ENCODE peak calls at places on chromosomes 3 and 15, in ten cellular contexts. L is AG09309, Z is transverse colon, Y is HL-60, S is foreskin fibroblast, I is coronary artery, R is stomach, U is endodermal cell, N is BJ, P is ascending aorta. E is an unnamed sample.

GRCh38 chr3:52392216-52392930 is 52.5 kb downstream of the SEMA3G start:
- DNase-seq in L (no peak), Z (no peak), Y (no peak), S (no peak), I (no peak), R (no peak), U (no peak), N (no peak), P (no peak), E (no peak)

GRCh38 chr3:13581485-13582365 is 32.8 kb downstream of the FBLN2 start:
- DNase-seq in L (no peak), Z (no peak), Y (no peak), S (no peak), I (no peak), R (no peak), U (peak; percentile 41), N (no peak), P (no peak), E (no peak)

GRCh38 chr15:45187894-45188830 is at the start of gene SHF:
- DNase-seq in L (no peak), Z (peak; percentile 71), Y (no peak), S (no peak), I (no peak), R (peak; percentile 65), U (peak; percentile 86), N (no peak), P (peak; percentile 86), E (peak; percentile 91)

GRCh38 chr15:42608110-42608531 is 32.7 kb downstream of the STARD9 start:
- DNase-seq in L (no peak), Z (peak; percentile 22), Y (peak; percentile 97), S (no peak), I (no peak), R (no peak), U (no peak), N (no peak), P (no peak), E (peak; percentile 33)

GRCh38 chr3:71070497-71071465 is 512.7 kb downstream of the FOXP1 start:
- DNase-seq in L (no peak), Z (no peak), Y (no peak), S (no peak), I (no peak), R (no peak), U (no peak), N (no peak), P (no peak), E (no peak)

GRCh38 chr15:89150762-89151305 is 62.6 kb downstream of the ABHD2 start:
- DNase-seq in L (no peak), Z (no peak), Y (peak; percentile 66), S (no peak), I (no peak), R (peak; percentile 56), U (no peak), N (no peak), P (no peak), E (no peak)

GRCh38 chr3:62312201-62312600 is 61.1 kb downstream of the FEZF2 start:
- DNase-seq in L (no peak), Z (no peak), Y (no peak), S (no peak), I (no peak), R (no peak), U (no peak), N (no peak), P (no peak), E (no peak)

GRCh38 chr3:11530153-11530721 is 113.5 kb downstream of the VGLL4 start:
- DNase-seq in L (peak; percentile 97), Z (no peak), Y (no peak), S (peak; percentile 75), I (no peak), R (no peak), U (no peak), N (peak; percentile 80), P (peak; percentile 82), E (no peak)

GRCh38 chr15:72826611-72827010 is 43.1 kb upstream of the ADPGK start:
- DNase-seq in L (no peak), Z (no peak), Y (no peak), S (no peak), I (peak; percentile 58), R (no peak), U (no peak), N (no peak), P (no peak), E (no peak)

GRCh38 chr15:76576526-76577279 is 240.1 kb downstream of the ISL2 start:
- DNase-seq in L (no peak), Z (peak; percentile 84), Y (no peak), S (peak; percentile 44), I (peak; percentile 84), R (peak; percentile 90), U (no peak), N (no peak), P (peak; percentile 84), E (no peak)

GRCh38 chr15:41501191-41501917 is 7.7 kb downstream of the ITPKA start:
- DNase-seq in L (no peak), Z (no peak), Y (no peak), S (no peak), I (no peak), R (no peak), U (peak; percentile 81), N (no peak), P (no peak), E (peak; percentile 73)

GRCh38 chr3:54527953-54528352 is 399.9 kb downstream of the LRTM1 start:
- DNase-seq in L (peak; percentile 3), Z (no peak), Y (no peak), S (no peak), I (no peak), R (no peak), U (no peak), N (peak; percentile 7), P (no peak), E (no peak)

DNA sequence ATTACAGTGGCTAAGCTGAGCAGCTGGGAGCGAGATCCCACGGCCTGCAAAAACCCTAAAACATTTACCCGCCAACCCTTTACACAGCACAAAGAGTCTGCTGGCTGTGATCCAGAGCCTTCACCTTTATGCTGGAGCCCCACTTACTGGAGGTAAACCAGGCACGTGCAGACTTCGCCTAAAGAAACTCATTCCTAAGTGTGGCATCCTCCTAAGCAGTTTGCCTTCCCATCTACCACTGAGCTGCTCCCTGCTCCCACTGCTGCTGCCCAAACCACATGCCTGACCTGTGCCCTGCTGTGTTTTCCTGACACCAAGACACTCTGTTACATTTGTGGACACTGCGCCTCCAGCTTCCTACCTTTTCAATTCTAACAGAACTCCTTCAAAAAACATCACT is 53.0 kb downstream of the CHSY1 start:
- DNase-seq in L (no peak), Z (no peak), Y (no peak), S (peak; percentile 38), I (no peak), R (no peak), U (peak; percentile 51), N (no peak), P (no peak), E (no peak)
- H3K4me3 ChIP-seq in L (no peak overlapping the region), Z (no peak overlapping the region), Y (no peak overlapping the region), S (peak overlapping the region; percentile 5), I (peak overlapping the region; percentile 29), R (no peak overlapping the region), U (no peak overlapping the region), N (no peak overlapping the region), P (no peak overlapping the region), E (no peak overlapping the region)

GRCh38 chr3:42189071-42189470 is 76.9 kb downstream of the CCK start:
- DNase-seq in L (no peak), Z (no peak), Y (no peak), S (no peak), I (no peak), R (no peak), U (no peak), N (no peak), P (peak; percentile 49), E (no peak)

GRCh38 chr3:42189746-42190145 is 76.2 kb downstream of the CCK start:
- DNase-seq in L (no peak), Z (no peak), Y (no peak), S (peak; percentile 11), I (no peak), R (peak; percentile 58), U (no peak), N (no peak), P (peak; percentile 53), E (no peak)

GRCh38 chr3:42191443-42191747 is 74.6 kb downstream of the CCK start:
- DNase-seq in L (no peak), Z (no peak), Y (no peak), S (no peak), I (no peak), R (no peak), U (no peak), N (no peak), P (peak; percentile 38), E (no peak)

GRCh38 chr3:42192334-42193200 is 73.4 kb downstream of the CCK start:
- DNase-seq in L (no peak), Z (no peak), Y (peak; percentile 74), S (peak; percentile 14), I (no peak), R (no peak), U (no peak), N (no peak), P (peak; percentile 18), E (no peak)

DNA sequence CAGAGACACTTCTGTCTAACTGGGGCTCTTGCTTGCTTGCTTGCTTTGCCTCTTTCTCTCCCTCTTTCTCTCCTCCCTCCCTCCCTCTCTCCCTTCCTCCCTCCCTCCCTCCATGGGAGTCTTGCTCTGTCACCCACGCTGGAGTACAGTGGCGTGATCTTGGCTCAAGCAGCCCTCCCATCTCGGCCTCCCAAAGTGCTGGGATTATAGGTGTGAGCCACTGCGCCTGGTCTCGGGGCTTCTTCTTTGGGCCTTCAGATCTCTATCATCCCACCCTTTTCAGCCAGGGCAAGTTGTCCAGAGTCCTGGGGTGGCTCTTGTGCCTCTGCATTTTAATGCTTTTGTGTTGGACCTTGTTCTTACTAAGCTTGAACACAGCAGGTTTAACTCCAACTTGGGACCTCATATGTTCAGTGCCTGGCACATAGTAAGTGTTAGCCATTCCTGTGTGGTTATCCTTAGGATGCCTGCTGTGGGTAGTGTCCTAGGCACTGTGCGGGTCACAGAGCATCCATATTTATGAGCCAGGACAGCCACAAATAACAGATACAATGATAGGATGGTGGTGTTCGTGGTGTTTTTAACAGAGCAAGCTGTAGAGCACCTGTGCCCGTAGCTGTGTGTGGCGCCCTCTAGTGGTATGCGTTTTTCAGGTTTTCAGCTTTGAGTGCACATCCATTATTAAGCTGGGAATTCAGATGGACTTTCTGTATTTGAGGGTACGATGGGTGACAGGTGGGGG is 75.1 kb downstream of the CCK start:
- DNase-seq in L (no peak), Z (peak; percentile 78), Y (peak; percentile 45), S (peak; percentile 46), I (no peak), R (peak; percentile 83), U (peak; percentile 93), N (no peak), P (peak; percentile 72), E (peak; percentile 63)
- TF ChIP-seq CTCF in L (peak; percentile 84), Z (peak; percentile 90), Y (peak; percentile 61), S (peak; percentile 77), I (peak; percentile 84), R (peak; percentile 55), U (peak; percentile 93), N (peak; percentile 89), P (peak; percentile 86), E (peak; percentile 70)

GRCh38 chr15:78075490-78076230 is 1.9 kb downstream of the TBC1D2B start:
- DNase-seq in L (no peak), Z (peak; percentile 70), Y (peak; percentile 29), S (peak; percentile 88), I (no peak), R (peak; percentile 64), U (peak; percentile 77), N (peak; percentile 67), P (peak; percentile 82), E (peak; percentile 42)
- H3K4me3 ChIP-seq in L (peak overlapping the region; percentile 92), Z (peak overlapping the region; percentile 75), Y (peak overlapping the region; percentile 92), S (peak overlapping the region; percentile 56), I (peak overlapping the region; percentile 91), R (peak overlapping the region; percentile 81), U (no peak overlapping the region), N (peak overlapping the region; percentile 93), P (peak overlapping the region; percentile 94), E (peak overlapping the region; percentile 84)

GRCh38 chr3:40396406-40396805 is 9.4 kb downstream of the ENTPD3 start:
- DNase-seq in L (no peak), Z (no peak), Y (no peak), S (no peak), I (no peak), R (no peak), U (no peak), N (no peak), P (no peak), E (no peak)
- TF ChIP-seq CTCF in L (no peak), Z (no peak), Y (no peak), S (no peak), I (no peak), R (no peak), U (no peak), N (no peak), P (no peak), E (no peak)

E was measured in BE2C.